ENCODE peak calls at places on chromosomes 3 and 15, in four cellular contexts. G, S, J and E are unnamed samples.
A peak's percentile ranks its signal among the peaks of the same experiment; 100 is the strongest.

GRCh38 chr3:151003024-151003771 is 30.7 kb upstream of the CLRN1 start:
- DNase-seq in G (peak; percentile 53), S (peak; percentile 33), J (peak; percentile 17), E (peak; percentile 32)

GRCh38 chr15:99113547-99114271 is 8.8 kb downstream of the SYNM start:
- DNase-seq in G (no peak), S (no peak), J (no peak), E (no peak)

GRCh38 chr15:101578443-101578894 is 73.7 kb downstream of the TM2D3 start:
- DNase-seq in G (peak; percentile 8), S (peak; percentile 33), J (peak; percentile 15), E (no peak)

GRCh38 chr3:9595877-9596276 is 42.3 kb upstream of the LHFPL4 start:
- DNase-seq in G (no peak), S (no peak), J (no peak), E (no peak)

GRCh38 chr3:108117245-108117644 is 26.4 kb upstream of the CD47 start:
- DNase-seq in G (peak; percentile 15), S (peak; percentile 6), J (peak; percentile 38), E (no peak)

GRCh38 chr15:65081758-65082157 is 5.2 kb downstream of the KBTBD13 start:
- DNase-seq in G (no peak), S (no peak), J (no peak), E (no peak)

GRCh38 chr15:89893027-89893426 is 767 bp downstream of the AP3S2 start:
- DNase-seq in G (peak; percentile 27), S (peak; percentile 47), J (peak; percentile 45), E (no peak)

GRCh38 chr3:195033531-195034091 is 237.3 kb downstream of the XXYLT1 start:
- DNase-seq in G (no peak), S (no peak), J (no peak), E (no peak)

GRCh38 chr3:83033123-83033522 is 1271.7 kb upstream of the GBE1 start:
- DNase-seq in G (no peak), S (no peak), J (no peak), E (no peak)

GRCh38 chr15:34993877-34994276 is 5.8 kb upstream of the ZNF770 start:
- DNase-seq in G (no peak), S (no peak), J (no peak), E (no peak)

GRCh38 chr3:184648726-184649125 is 63.1 kb downstream of the MAGEF1 start:
- DNase-seq in G (no peak), S (no peak), J (no peak), E (no peak)

GRCh38 chr3:149630806-149631205 is 27.0 kb downstream of the WWTR1 start:
- DNase-seq in G (no peak), S (no peak), J (no peak), E (no peak)

GRCh38 chr15:80462836-80463512 is 58.8 kb downstream of the ARNT2 start:
- DNase-seq in G (no peak), S (no peak), J (peak; percentile 53), E (no peak)

DNA sequence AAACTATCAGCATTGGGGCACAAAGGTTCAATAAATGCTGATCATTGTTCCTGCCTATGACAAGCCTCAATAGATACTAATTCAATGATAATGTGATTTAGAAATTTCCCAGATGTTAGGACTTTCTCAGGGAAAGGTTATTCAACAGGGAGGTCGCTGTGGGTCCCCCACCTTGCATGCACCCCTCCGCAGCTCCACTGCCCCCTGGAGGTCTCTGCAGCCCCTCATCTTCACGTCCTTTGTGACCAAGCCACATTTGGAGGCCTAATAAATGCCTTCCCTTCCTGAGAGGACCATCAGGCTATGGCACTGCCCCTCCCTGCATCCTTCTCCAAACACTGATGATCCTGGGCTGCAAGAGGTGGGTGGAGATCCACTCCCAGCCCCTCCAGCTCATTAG is 50.2 kb downstream of the NOX5 start:
- DNase-seq in G (no peak), S (no peak), J (no peak), E (no peak)
- TF ChIP-seq CTCF in G (no peak), S (no peak), J (no peak), E (peak; percentile 13)

GRCh38 chr3:175956964-175957363 is 1097.8 kb downstream of the NAALADL2 start:
- DNase-seq in G (no peak), S (peak; percentile 17), J (no peak), E (peak; percentile 28)
- TF ChIP-seq CTCF in G (peak; percentile 9), S (peak; percentile 31), J (no peak), E (peak; percentile 72)

GRCh38 chr3:127744875-127745274 is 72.1 kb downstream of the ABTB1 start:
- DNase-seq in G (no peak), S (no peak), J (no peak), E (no peak)

GRCh38 chr3:127745656-127746399 is 73.1 kb downstream of the ABTB1 start:
- DNase-seq in G (no peak), S (no peak), J (no peak), E (no peak)

GRCh38 chr3:127747751-127748521 is 74.4 kb downstream of the MGLL start:
- DNase-seq in G (peak; percentile 94), S (peak; percentile 68), J (peak; percentile 90), E (peak; percentile 97)

GRCh38 chr3:127747066-127747465 is 74.3 kb downstream of the ABTB1 start:
- DNase-seq in G (no peak), S (no peak), J (no peak), E (no peak)

GRCh38 chr3:127746400-127747057 is 73.8 kb downstream of the ABTB1 start:
- DNase-seq in G (no peak), S (no peak), J (no peak), E (no peak)
- TF ChIP-seq CTCF in G (no peak), S (peak; percentile 8), J (peak; percentile 24), E (peak; percentile 59)

DNA sequence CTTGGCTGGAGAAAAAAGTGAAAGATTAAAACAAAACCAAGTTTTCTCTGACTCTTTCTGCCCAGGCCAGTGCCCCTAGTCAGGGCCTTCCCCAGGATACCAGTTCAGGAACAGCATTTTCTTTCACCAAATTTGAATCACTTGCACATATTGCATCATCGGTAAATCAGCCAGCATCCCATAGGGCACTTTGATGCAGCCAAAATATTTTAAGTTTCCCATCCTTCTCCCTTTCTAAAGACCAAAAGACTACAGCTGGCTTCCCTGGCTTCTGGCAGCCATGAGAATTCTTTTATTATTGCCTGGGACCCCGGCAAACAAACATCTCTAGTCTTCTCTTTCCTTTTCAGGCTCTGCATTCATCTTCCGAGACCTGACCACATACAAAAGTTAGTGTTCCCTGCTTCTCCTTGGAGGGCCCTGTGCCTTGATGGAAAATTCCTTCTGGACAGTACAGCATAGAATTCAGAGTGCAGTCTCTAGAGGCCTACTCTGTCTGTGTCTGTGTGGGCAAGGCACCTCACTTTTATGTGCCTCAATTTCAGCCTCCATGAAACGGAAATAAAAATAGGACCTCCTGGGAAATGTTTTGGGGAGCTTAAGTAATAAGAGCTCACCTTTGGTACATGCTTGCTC is 348.0 kb downstream of the VPS13C start:
- DNase-seq in G (no peak), S (no peak), J (no peak), E (no peak)
- TF ChIP-seq CTCF in G (no peak), S (no peak), J (no peak), E (no peak)

GRCh38 chr3:128180446-128180845 is 27.2 kb downstream of the EEFSEC start:
- DNase-seq in G (peak; percentile 16), S (peak; percentile 36), J (peak; percentile 74), E (no peak)
- TF ChIP-seq CTCF in G (no peak), S (no peak), J (peak; percentile 18), E (no peak)

GRCh38 chr15:76642671-76643070 is 262.5 kb downstream of the SCAPER start:
- DNase-seq in G (peak; percentile 7), S (peak; percentile 3), J (peak; percentile 6), E (no peak)
- TF ChIP-seq CTCF in G (peak; percentile 45), S (peak; percentile 23), J (peak; percentile 36), E (peak; percentile 74)

DNA sequence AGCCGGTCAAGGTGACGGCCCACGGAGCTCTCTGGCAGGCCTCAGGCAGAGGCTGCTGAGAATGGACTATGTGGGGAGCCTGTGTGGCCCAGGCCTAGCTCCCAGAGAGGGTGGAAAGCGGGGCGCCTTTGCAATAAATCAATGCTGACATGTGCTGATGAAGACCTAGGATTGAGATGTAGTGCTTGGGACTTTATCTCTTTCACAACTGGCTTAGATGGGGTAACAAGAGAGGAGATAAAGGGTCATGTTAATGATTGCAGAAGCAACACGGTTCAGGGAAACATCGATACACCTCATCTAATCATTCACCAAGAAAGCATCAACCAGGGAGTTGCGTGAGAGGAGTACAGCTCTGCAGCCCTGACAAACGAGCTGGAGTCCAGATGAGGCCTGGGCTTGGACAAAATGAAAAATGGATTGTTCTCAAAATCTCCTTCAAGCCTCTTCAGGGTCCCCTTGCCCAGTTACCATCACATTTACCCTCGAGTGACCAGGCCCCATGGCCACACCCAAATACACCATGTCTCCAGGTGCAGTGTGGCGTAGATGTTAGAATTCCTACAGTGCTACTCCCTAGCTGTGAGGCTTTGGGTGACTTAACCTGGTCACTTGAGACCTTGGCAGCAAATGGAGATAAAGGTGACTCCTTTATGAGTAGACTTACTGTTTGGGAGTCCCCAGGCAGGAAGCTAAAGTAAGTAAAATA is 146.4 kb upstream of the LIPC start:
- DNase-seq in G (no peak), S (no peak), J (no peak), E (no peak)
- TF ChIP-seq CTCF in G (no peak), S (no peak), J (no peak), E (no peak)